ENCODE peak calls at places on chromosomes 6 and 20, in seven cellular contexts. Z is T-helper 2 cell, B is SW480, K is NCI-H524 treated with DMSO at 0.1 percent for 48 hours, M is fibroblast of pulmonary artery, V is suprapubic skin, A is HT1080. T is an unnamed sample.

GRCh38 chr6:143536461-143536865 is 24.9 kb upstream of the FUCA2 start:
- DNase-seq in Z (peak), B (peak), K (no peak), M (peak), V (no peak), A (peak), T (no peak)

GRCh38 chr6:45486739-45487138 is 109.0 kb upstream of the SUPT3H start:
- DNase-seq in Z (peak), B (no peak), K (no peak), M (no peak), V (no peak), A (no peak), T (no peak)

GRCh38 chr6:99348823-99349619 is 453 bp downstream of the FAXC start:
- DNase-seq in Z (no peak), B (no peak), K (no peak), M (no peak), V (no peak), A (no peak), T (peak)

GRCh38 chr20:17934141-17934862 is 34.3 kb downstream of the SNX5 start:
- DNase-seq in Z (no peak), B (no peak), K (no peak), M (no peak), V (no peak), A (no peak), T (no peak)

GRCh38 chr6:36686668-36687513 is 8.4 kb downstream of the CDKN1A start:
- DNase-seq in Z (no peak), B (no peak), K (no peak), M (no peak), V (no peak), A (no peak), T (no peak)

GRCh38 chr6:21023210-21023609 is 489.0 kb downstream of the CDKAL1 start:
- DNase-seq in Z (no peak), B (no peak), K (no peak), M (no peak), V (no peak), A (no peak), T (no peak)

GRCh38 chr20:37757550-37757949 is 63.7 kb downstream of the CTNNBL1 start:
- DNase-seq in Z (no peak), B (peak), K (no peak), M (no peak), V (no peak), A (no peak), T (no peak)

GRCh38 chr6:166361080-166361429 is 18.7 kb upstream of the SFT2D1 start:
- DNase-seq in Z (no peak), B (no peak), K (no peak), M (peak), V (no peak), A (peak), T (no peak)

GRCh38 chr6:61809004-61809595 is 476.9 kb downstream of the KHDRBS2 start:
- DNase-seq in Z (no peak), B (peak), K (peak), M (peak), V (no peak), A (peak), T (no peak)

GRCh38 chr6:41966961-41967311 is 25.3 kb upstream of the CCND3 start:
- DNase-seq in Z (no peak), B (peak), K (no peak), M (peak), V (no peak), A (peak), T (peak)

GRCh38 chr6:17473554-17473953 is 80.2 kb downstream of the CAP2 start:
- DNase-seq in Z (no peak), B (no peak), K (peak), M (no peak), V (no peak), A (no peak), T (no peak)

GRCh38 chr6:112117554-112117953 is 30.2 kb downstream of the FAM229B start:
- DNase-seq in Z (no peak), B (peak), K (no peak), M (peak), V (no peak), A (peak), T (peak)

T was measured in K562.